ENCODE peak calls at places on chromosome 10, in six cellular contexts. F, T, W, C, B and O are unnamed samples.

GRCh38 chr10:4344544-4344994 is 481.4 kb upstream of the AKR1E2 start:
- DNase-seq in W (no peak), T (peak), B (peak), C (no peak), F (no peak), O (peak)

GRCh38 chr10:12699756-12700556 is 301.6 kb downstream of the CCDC3 start:
- DNase-seq in W (no peak), C (no peak), T (no peak), B (no peak), F (no peak), O (no peak)

GRCh38 chr10:101631821-101632475 is 43.8 kb downstream of the DPCD start:
- DNase-seq in T (no peak), B (no peak), F (no peak), C (no peak), W (no peak), O (no peak)

GRCh38 chr10:16360001-16360400 is 76.8 kb upstream of the PTER start:
- DNase-seq in C (no peak), T (no peak), B (no peak), W (no peak), F (no peak), O (no peak)

GRCh38 chr10:4586756-4587155 is 239.3 kb upstream of the AKR1E2 start:
- DNase-seq in T (no peak), C (no peak), F (no peak), B (no peak), W (no peak), O (no peak)

GRCh38 chr10:11035318-11035920 is 17.7 kb downstream of the CELF2 start:
- DNase-seq in W (no peak), F (no peak), T (peak), C (no peak), B (no peak), O (peak)

GRCh38 chr10:121205625-121206024 is 354.5 kb downstream of the WDR11 start:
- DNase-seq in W (no peak), B (no peak), T (no peak), C (no peak), F (no peak), O (no peak)

GRCh38 chr10:110368002-110368401 is 63.3 kb upstream of the SMNDC1 start:
- DNase-seq in W (no peak), C (no peak), F (no peak), B (no peak), T (no peak), O (no peak)

GRCh38 chr10:33258951-33259350 is 75.5 kb downstream of the NRP1 start:
- DNase-seq in C (no peak), T (no peak), W (no peak), F (no peak), B (no peak), O (no peak)

GRCh38 chr10:130804778-130805634 is 506.5 kb downstream of the TCERG1L start:
- DNase-seq in B (no peak), T (no peak), W (no peak), F (no peak), C (no peak), O (no peak)

GRCh38 chr10:102102421-102102820 is 17.7 kb downstream of the LDB1 start:
- DNase-seq in B (no peak), T (no peak), C (no peak), F (no peak), W (no peak), O (no peak)

GRCh38 chr10:133418289-133418993 is 6.0 kb downstream of the SPRN start:
- DNase-seq in W (no peak), C (no peak), F (no peak), T (no peak), B (no peak), O (no peak)

GRCh38 chr10:114271014-114271778 is 32.1 kb downstream of the VWA2 start:
- DNase-seq in W (no peak), T (no peak), F (no peak), C (no peak), B (no peak), O (peak)

GRCh38 chr10:23035569-23035968 is 59.8 kb upstream of the MSRB2 start:
- DNase-seq in F (no peak), C (no peak), W (no peak), T (no peak), B (no peak), O (no peak)

GRCh38 chr10:69952801-69953200 is 99.8 kb upstream of the MACROH2A2 start:
- DNase-seq in W (no peak), C (no peak), T (no peak), B (no peak), F (no peak), O (no peak)

GRCh38 chr10:102451105-102451969 is at the start of gene C10orf95:
- DNase-seq in B (no peak), C (no peak), T (no peak), W (peak), F (no peak), O (no peak)

GRCh38 chr10:48523820-48524758 is 80.8 kb downstream of the ARHGAP22 start:
- DNase-seq in T (no peak), W (no peak), B (no peak), F (no peak), C (no peak), O (no peak)

GRCh38 chr10:72308320-72308987 is 34.7 kb downstream of the DDIT4 start:
- DNase-seq in C (no peak), W (peak), F (no peak), B (no peak), T (peak), O (no peak)

GRCh38 chr10:5977471-5978370 is at the start of gene IL15RA:
- DNase-seq in W (peak), B (peak), F (peak), T (peak), C (no peak), O (peak)

GRCh38 chr10:84493951-84494848 is 165.8 kb downstream of the CCSER2 start:
- DNase-seq in T (no peak), C (no peak), W (no peak), F (no peak), B (no peak), O (peak)

GRCh38 chr10:133568287-133568614 is 2.9 kb upstream of the SYCE1 start:
- DNase-seq in T (no peak), W (no peak), F (no peak), C (no peak), B (no peak), O (no peak)

GRCh38 chr10:84540617-84541288 is 212.4 kb downstream of the CCSER2 start:
- DNase-seq in B (peak), F (peak), W (peak), C (peak), T (peak), O (no peak)

GRCh38 chr10:59885430-59886134 is 20.8 kb downstream of the CCDC6 start:
- DNase-seq in W (no peak), T (no peak), F (no peak), B (no peak), C (no peak), O (no peak)

GRCh38 chr10:46297406-46298204 is 10.8 kb downstream of the ANTXRL start:
- DNase-seq in F (peak), B (no peak), C (no peak), W (no peak), T (no peak), O (no peak)

GRCh38 chr10:44860811-44861751 is 50.1 kb upstream of the TMEM72 start:
- DNase-seq in B (no peak), T (peak), C (no peak), F (no peak), W (no peak), O (no peak)

GRCh38 chr10:13528875-13529713 is at the start of gene BEND7:
- DNase-seq in W (peak), F (no peak), T (peak), C (no peak), B (no peak), O (no peak)

GRCh38 chr10:78604286-78604685 is 464.5 kb upstream of the ZMIZ1 start:
- DNase-seq in B (no peak), T (no peak), F (no peak), C (no peak), W (no peak), O (no peak)

GRCh38 chr10:122098924-122099323 is 110.0 kb downstream of the TACC2 start:
- DNase-seq in F (no peak), T (no peak), C (no peak), B (no peak), W (no peak), O (no peak)

GRCh38 chr10:31528834-31529233 is 209.8 kb downstream of the ZEB1 start:
- DNase-seq in B (no peak), W (no peak), F (no peak), C (no peak), T (no peak), O (no peak)